ENCODE peak calls at places on chromosomes 3 and 15, in five cellular contexts. One of them, this sample, is unnamed.

GRCh38 chr3:178406206-178406605 is 130.0 kb upstream of the KCNMB2 start:
- DNase-seq in A549: no peak
- DNase-seq in colonic mucosa: no peak
- DNase-seq in breast epithelium: no peak
- DNase-seq in astrocyte of the spinal cord: peak; percentile 53
- DNase-seq in this sample: no peak

GRCh38 chr15:77634266-77634962 is 1.7 kb upstream of the LINGO1 start:
- DNase-seq in astrocyte of the spinal cord: peak; percentile 29
- DNase-seq in A549: peak; percentile 71
- DNase-seq in breast epithelium: no peak
- DNase-seq in colonic mucosa: peak; percentile 91
- DNase-seq in this sample: no peak

GRCh38 chr3:31980530-31981205 is 394 bp downstream of the OSBPL10 start:
- DNase-seq in breast epithelium: peak; percentile 69
- DNase-seq in A549: peak; percentile 41
- DNase-seq in astrocyte of the spinal cord: peak; percentile 56
- DNase-seq in colonic mucosa: peak; percentile 75
- DNase-seq in this sample: no peak

GRCh38 chr15:77966540-77967290 is 110.8 kb downstream of the TBC1D2B start:
- DNase-seq in astrocyte of the spinal cord: peak; percentile 47
- DNase-seq in colonic mucosa: peak; percentile 50
- DNase-seq in A549: peak; percentile 92
- DNase-seq in breast epithelium: no peak
- DNase-seq in this sample: peak; percentile 20

GRCh38 chr15:65981837-65982696 is 112.8 kb downstream of the RAB11A start:
- DNase-seq in A549: peak; percentile 70
- DNase-seq in breast epithelium: no peak
- DNase-seq in astrocyte of the spinal cord: no peak
- DNase-seq in colonic mucosa: peak; percentile 67
- DNase-seq in this sample: no peak

GRCh38 chr3:101567528-101568317 is 6.1 kb downstream of the TRMT10C start:
- DNase-seq in astrocyte of the spinal cord: peak; percentile 71
- DNase-seq in A549: no peak
- DNase-seq in breast epithelium: no peak
- DNase-seq in colonic mucosa: no peak
- DNase-seq in this sample: peak; percentile 14

GRCh38 chr3:86087160-86087871 is 903.6 kb downstream of the VGLL3 start:
- DNase-seq in colonic mucosa: no peak
- DNase-seq in breast epithelium: no peak
- DNase-seq in A549: no peak
- DNase-seq in astrocyte of the spinal cord: no peak
- DNase-seq in this sample: no peak

GRCh38 chr15:33737687-33738606 is 230.3 kb upstream of the CHRM5 start:
- DNase-seq in colonic mucosa: peak; percentile 52
- DNase-seq in A549: peak; percentile 80
- DNase-seq in breast epithelium: no peak
- DNase-seq in astrocyte of the spinal cord: peak; percentile 22
- DNase-seq in this sample: no peak

GRCh38 chr3:113104746-113105479 is 106.4 kb upstream of the BOC start:
- DNase-seq in A549: no peak
- DNase-seq in colonic mucosa: no peak
- DNase-seq in breast epithelium: no peak
- DNase-seq in astrocyte of the spinal cord: peak; percentile 41
- DNase-seq in this sample: no peak

GRCh38 chr15:80264031-80264430 is 12.0 kb upstream of the CTXND1 start:
- DNase-seq in breast epithelium: no peak
- DNase-seq in astrocyte of the spinal cord: peak; percentile 18
- DNase-seq in colonic mucosa: no peak
- DNase-seq in A549: no peak
- DNase-seq in this sample: no peak

GRCh38 chr15:65862682-65863081 is 6.6 kb upstream of the RAB11A start:
- DNase-seq in breast epithelium: no peak
- DNase-seq in astrocyte of the spinal cord: peak; percentile 61
- DNase-seq in colonic mucosa: peak; percentile 55
- DNase-seq in A549: peak; percentile 82
- DNase-seq in this sample: peak; percentile 78

GRCh38 chr15:88125578-88125977 is 131.0 kb downstream of the NTRK3 start:
- DNase-seq in astrocyte of the spinal cord: no peak
- DNase-seq in breast epithelium: no peak
- DNase-seq in colonic mucosa: no peak
- DNase-seq in A549: no peak
- DNase-seq in this sample: no peak

GRCh38 chr15:68616397-68616796 is 37.6 kb downstream of the CORO2B start:
- DNase-seq in colonic mucosa: no peak
- DNase-seq in breast epithelium: no peak
- DNase-seq in astrocyte of the spinal cord: no peak
- DNase-seq in A549: no peak
- DNase-seq in this sample: no peak

GRCh38 chr15:76196286-76196948 is 114.9 kb downstream of the ETFA start:
- DNase-seq in astrocyte of the spinal cord: peak; percentile 85
- DNase-seq in breast epithelium: peak; percentile 76
- DNase-seq in colonic mucosa: peak; percentile 74
- DNase-seq in A549: peak; percentile 91
- DNase-seq in this sample: peak; percentile 69

GRCh38 chr3:142026333-142026732 is 123.0 kb downstream of the TFDP2 start:
- DNase-seq in colonic mucosa: no peak
- DNase-seq in A549: no peak
- DNase-seq in breast epithelium: no peak
- DNase-seq in astrocyte of the spinal cord: no peak
- DNase-seq in this sample: no peak
- H3K4me3 ChIP-seq in colonic mucosa: no peak overlapping the region
- H3K4me3 ChIP-seq in A549: no peak overlapping the region
- H3K4me3 ChIP-seq in breast epithelium: no peak overlapping the region
- H3K4me3 ChIP-seq in astrocyte of the spinal cord: no peak overlapping the region
- H3K4me3 ChIP-seq in this sample: no peak overlapping the region

DNA sequence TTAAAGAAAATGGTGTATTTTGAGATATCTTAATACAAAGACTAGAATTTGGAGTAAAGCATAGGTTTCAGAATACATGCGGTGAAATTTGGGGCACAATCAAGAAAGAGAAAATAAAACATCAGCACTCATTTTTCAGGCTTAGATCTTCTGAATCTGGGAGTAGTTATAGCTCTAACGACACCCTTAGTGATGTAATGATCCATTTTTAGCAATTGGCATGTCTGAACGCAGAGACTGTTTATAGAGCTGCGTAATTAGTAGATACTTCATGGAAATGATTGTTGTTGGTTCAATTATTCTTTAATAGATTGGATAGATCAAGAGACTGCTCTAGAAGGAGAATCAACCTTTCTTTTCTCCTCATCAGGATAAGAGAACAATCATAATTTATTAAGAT is 47.5 kb upstream of the SNRK start:
- DNase-seq in breast epithelium: no peak
- DNase-seq in colonic mucosa: no peak
- DNase-seq in A549: no peak
- DNase-seq in astrocyte of the spinal cord: no peak
- DNase-seq in this sample: no peak
- TF ChIP-seq CTCF in breast epithelium: no peak
- TF ChIP-seq CTCF in colonic mucosa: no peak
- TF ChIP-seq CTCF in A549: no peak
- TF ChIP-seq CTCF in astrocyte of the spinal cord: no peak
- TF ChIP-seq CTCF in this sample: no peak

GRCh38 chr3:180762866-180763265 is 83.6 kb upstream of the CCDC39 start:
- DNase-seq in colonic mucosa: no peak
- DNase-seq in breast epithelium: no peak
- DNase-seq in A549: no peak
- DNase-seq in astrocyte of the spinal cord: no peak
- DNase-seq in this sample: no peak
- H3K4me3 ChIP-seq in colonic mucosa: no peak overlapping the region
- H3K4me3 ChIP-seq in breast epithelium: no peak overlapping the region
- H3K4me3 ChIP-seq in A549: no peak overlapping the region
- H3K4me3 ChIP-seq in astrocyte of the spinal cord: no peak overlapping the region
- H3K4me3 ChIP-seq in this sample: no peak overlapping the region

DNA sequence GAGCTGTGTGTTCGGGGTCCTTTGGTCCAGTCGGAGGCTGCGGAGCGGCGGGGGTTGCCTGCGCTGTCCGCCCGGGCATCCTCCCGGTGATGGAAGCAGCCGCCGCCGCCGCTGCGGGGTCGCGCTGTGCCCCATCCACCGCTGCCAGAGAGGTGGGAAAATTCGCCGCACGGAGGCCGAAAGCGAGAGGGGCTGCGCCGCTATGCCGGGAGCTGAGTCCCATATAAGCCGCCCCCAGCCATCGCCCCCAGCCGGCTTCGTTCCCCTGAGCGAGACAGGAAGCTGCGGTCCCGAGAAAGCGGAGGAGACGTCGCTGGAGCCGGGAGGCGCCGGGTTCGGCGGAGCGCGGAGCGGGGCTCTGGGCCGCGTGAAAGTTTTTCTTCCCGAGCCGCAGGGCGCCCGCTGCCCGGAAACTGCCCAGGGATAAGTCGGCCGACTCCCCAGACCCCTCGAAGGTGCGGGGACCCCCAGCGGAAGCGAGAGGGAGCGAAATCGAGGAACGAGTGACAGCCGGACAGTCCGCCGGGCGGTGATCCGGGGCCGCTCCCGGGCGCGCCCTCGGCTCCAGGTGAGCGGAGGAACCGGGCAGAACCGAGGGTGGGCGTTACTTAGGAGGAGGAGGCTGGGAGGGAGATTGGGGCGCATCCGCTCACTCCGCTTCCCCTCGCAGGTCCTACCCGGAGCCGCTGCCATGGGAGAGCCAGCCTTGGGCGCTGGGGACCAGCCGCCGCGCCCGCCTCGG is 574 bp downstream of the CHST2 start:
- DNase-seq in astrocyte of the spinal cord: peak; percentile 49
- DNase-seq in breast epithelium: no peak
- DNase-seq in colonic mucosa: peak; percentile 29
- DNase-seq in A549: peak; percentile 18
- DNase-seq in this sample: no peak
- TF ChIP-seq CTCF in astrocyte of the spinal cord: peak; percentile 1
- TF ChIP-seq CTCF in breast epithelium: no peak
- TF ChIP-seq CTCF in colonic mucosa: no peak
- TF ChIP-seq CTCF in A549: no peak
- TF ChIP-seq CTCF in this sample: no peak

DNA sequence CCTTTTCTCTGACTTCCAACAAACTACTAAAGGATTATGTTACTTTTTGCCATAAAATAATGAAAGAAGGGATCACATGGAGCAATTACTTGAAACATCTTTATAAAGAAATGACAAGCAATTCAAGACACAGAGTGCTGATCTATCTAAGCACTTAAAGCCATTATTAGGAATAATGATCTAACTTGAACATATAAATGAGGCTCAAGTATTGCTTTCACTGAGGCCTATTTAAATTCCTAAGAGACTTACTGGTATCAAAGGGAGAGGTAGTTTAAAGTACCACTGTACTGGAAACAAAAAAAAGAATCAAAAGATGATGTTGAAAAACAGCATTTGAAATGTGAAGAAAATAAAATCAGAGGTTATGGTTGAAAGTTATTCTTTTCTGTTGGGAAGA is 375.5 kb downstream of the PLCL2 start:
- DNase-seq in A549: no peak
- DNase-seq in colonic mucosa: no peak
- DNase-seq in astrocyte of the spinal cord: no peak
- DNase-seq in breast epithelium: no peak
- DNase-seq in this sample: no peak
- H3K4me3 ChIP-seq in A549: no peak overlapping the region
- H3K4me3 ChIP-seq in colonic mucosa: no peak overlapping the region
- H3K4me3 ChIP-seq in astrocyte of the spinal cord: no peak overlapping the region
- H3K4me3 ChIP-seq in breast epithelium: no peak overlapping the region
- H3K4me3 ChIP-seq in this sample: no peak overlapping the region

This sample was measured in HFF-Myc.